ENCODE peak calls at places on chromosomes 13 and 19, in seven cellular contexts. One of them, this sample, is unnamed. For H4K20me1, the result is how much of the 10 kb centered on the place peaks cover.

GRCh38 chr13:40370662-40371061 is 295.8 kb downstream of the FOXO1 start:
- DNase-seq in DND-41: no peak
- DNase-seq in fibroblast of lung: no peak
- DNase-seq in H1: no peak
- DNase-seq in K562: no peak
- DNase-seq in neural progenitor cell: no peak
- DNase-seq in hepatocyte: no peak
- DNase-seq in this sample: no peak

GRCh38 chr19:39208175-39208795 is 4.2 kb upstream of the SYCN start:
- DNase-seq in DND-41: no peak
- DNase-seq in fibroblast of lung: no peak
- DNase-seq in H1: no peak
- DNase-seq in K562: no peak
- DNase-seq in neural progenitor cell: no peak
- DNase-seq in hepatocyte: no peak
- DNase-seq in this sample: no peak

GRCh38 chr19:39474139-39474620 is 6.5 kb upstream of the TIMM50 start:
- DNase-seq in DND-41: peak
- DNase-seq in fibroblast of lung: peak
- DNase-seq in H1: no peak
- DNase-seq in K562: peak
- DNase-seq in neural progenitor cell: peak
- DNase-seq in hepatocyte: peak
- DNase-seq in this sample: peak

GRCh38 chr19:3443840-3444694 is 36.3 kb downstream of the SMIM24 start:
- DNase-seq in DND-41: no peak
- DNase-seq in fibroblast of lung: peak
- DNase-seq in H1: no peak
- DNase-seq in K562: no peak
- DNase-seq in neural progenitor cell: peak
- DNase-seq in hepatocyte: peak
- DNase-seq in this sample: peak

GRCh38 chr19:17847538-17848366 is at the start of gene JAK3:
- DNase-seq in DND-41: peak
- DNase-seq in fibroblast of lung: peak
- DNase-seq in H1: peak
- DNase-seq in K562: peak
- DNase-seq in neural progenitor cell: peak
- DNase-seq in hepatocyte: peak
- DNase-seq in this sample: peak

GRCh38 chr19:39238209-39238608 is 6.6 kb downstream of the IFNL3 start:
- DNase-seq in DND-41: no peak
- DNase-seq in fibroblast of lung: no peak
- DNase-seq in H1: no peak
- DNase-seq in K562: no peak
- DNase-seq in neural progenitor cell: no peak
- DNase-seq in hepatocyte: no peak
- DNase-seq in this sample: no peak

GRCh38 chr19:16799740-16800139 is 29.5 kb upstream of the SIN3B start:
- DNase-seq in DND-41: no peak
- DNase-seq in fibroblast of lung: no peak
- DNase-seq in H1: no peak
- DNase-seq in K562: no peak
- DNase-seq in neural progenitor cell: no peak
- DNase-seq in hepatocyte: no peak
- DNase-seq in this sample: no peak

GRCh38 chr13:61727714-61728275 is 312.1 kb upstream of the PCDH20 start:
- DNase-seq in DND-41: no peak
- DNase-seq in fibroblast of lung: peak
- DNase-seq in H1: no peak
- DNase-seq in K562: no peak
- DNase-seq in neural progenitor cell: no peak
- DNase-seq in hepatocyte: no peak
- DNase-seq in this sample: no peak

GRCh38 chr19:44661904-44662303 is 9.4 kb upstream of the CEACAM19 start:
- DNase-seq in DND-41: no peak
- DNase-seq in fibroblast of lung: no peak
- DNase-seq in H1: no peak
- DNase-seq in K562: no peak
- DNase-seq in neural progenitor cell: no peak
- DNase-seq in hepatocyte: no peak
- DNase-seq in this sample: no peak

GRCh38 chr13:91024157-91024792 is 323.2 kb upstream of the MIR17HG start:
- DNase-seq in DND-41: no peak
- DNase-seq in fibroblast of lung: no peak
- DNase-seq in H1: no peak
- DNase-seq in K562: no peak
- DNase-seq in neural progenitor cell: no peak
- DNase-seq in hepatocyte: no peak
- DNase-seq in this sample: no peak

GRCh38 chr19:29666634-29667389 is 1.6 kb downstream of the PLEKHF1 start:
- DNase-seq in DND-41: peak
- DNase-seq in fibroblast of lung: peak
- DNase-seq in H1: no peak
- DNase-seq in K562: peak
- DNase-seq in neural progenitor cell: peak
- DNase-seq in hepatocyte: peak
- DNase-seq in this sample: peak

GRCh38 chr13:46761174-46761573 is 35.8 kb downstream of the ESD start:
- DNase-seq in DND-41: no peak
- DNase-seq in fibroblast of lung: no peak
- DNase-seq in H1: no peak
- DNase-seq in K562: no peak
- DNase-seq in neural progenitor cell: no peak
- DNase-seq in hepatocyte: no peak
- DNase-seq in this sample: no peak

GRCh38 chr13:42401376-42401775 is 129.4 kb downstream of the AKAP11 start:
- DNase-seq in DND-41: no peak
- DNase-seq in fibroblast of lung: no peak
- DNase-seq in H1: no peak
- DNase-seq in K562: no peak
- DNase-seq in neural progenitor cell: no peak
- DNase-seq in hepatocyte: no peak
- DNase-seq in this sample: no peak

GRCh38 chr13:109389892-109390345 is 396.5 kb downstream of the IRS2 start:
- DNase-seq in DND-41: no peak
- DNase-seq in fibroblast of lung: peak
- DNase-seq in H1: no peak
- DNase-seq in K562: no peak
- DNase-seq in neural progenitor cell: no peak
- DNase-seq in hepatocyte: no peak
- DNase-seq in this sample: no peak

GRCh38 chr19:42284641-42285341 is 15.7 kb downstream of the CIC start:
- DNase-seq in DND-41: peak
- DNase-seq in fibroblast of lung: no peak
- DNase-seq in H1: no peak
- DNase-seq in K562: no peak
- DNase-seq in neural progenitor cell: peak
- DNase-seq in hepatocyte: peak
- DNase-seq in this sample: peak

GRCh38 chr13:99505814-99506269 is 4.6 kb downstream of the TM9SF2 start:
- DNase-seq in DND-41: no peak
- DNase-seq in fibroblast of lung: peak
- DNase-seq in H1: no peak
- DNase-seq in K562: no peak
- DNase-seq in neural progenitor cell: no peak
- DNase-seq in hepatocyte: no peak
- DNase-seq in this sample: no peak

GRCh38 chr13:99501952-99502310 is 659 bp downstream of the TM9SF2 start:
- DNase-seq in DND-41: peak
- DNase-seq in fibroblast of lung: peak
- DNase-seq in H1: no peak
- DNase-seq in K562: no peak
- DNase-seq in neural progenitor cell: no peak
- DNase-seq in hepatocyte: peak
- DNase-seq in this sample: no peak

GRCh38 chr13:99509477-99509876 is 8.2 kb downstream of the TM9SF2 start:
- DNase-seq in DND-41: no peak
- DNase-seq in fibroblast of lung: no peak
- DNase-seq in H1: no peak
- DNase-seq in K562: no peak
- DNase-seq in neural progenitor cell: no peak
- DNase-seq in hepatocyte: no peak
- DNase-seq in this sample: no peak

GRCh38 chr13:99506632-99507031 is 5.4 kb downstream of the TM9SF2 start:
- DNase-seq in DND-41: no peak
- DNase-seq in fibroblast of lung: no peak
- DNase-seq in H1: no peak
- DNase-seq in K562: no peak
- DNase-seq in neural progenitor cell: no peak
- DNase-seq in hepatocyte: no peak
- DNase-seq in this sample: no peak

GRCh38 chr13:99507054-99507453 is 5.8 kb downstream of the TM9SF2 start:
- DNase-seq in DND-41: no peak
- DNase-seq in fibroblast of lung: no peak
- DNase-seq in H1: no peak
- DNase-seq in K562: no peak
- DNase-seq in neural progenitor cell: no peak
- DNase-seq in hepatocyte: no peak
- DNase-seq in this sample: no peak
- H4K20me1 ChIP-seq in DND-41: under half
- H4K20me1 ChIP-seq in fibroblast of lung: under half
- H4K20me1 ChIP-seq in H1: under half
- H4K20me1 ChIP-seq in K562: under half
- H4K20me1 ChIP-seq in neural progenitor cell: under half
- H4K20me1 ChIP-seq in hepatocyte: half or more
- H4K20me1 ChIP-seq in this sample: under half

DNA sequence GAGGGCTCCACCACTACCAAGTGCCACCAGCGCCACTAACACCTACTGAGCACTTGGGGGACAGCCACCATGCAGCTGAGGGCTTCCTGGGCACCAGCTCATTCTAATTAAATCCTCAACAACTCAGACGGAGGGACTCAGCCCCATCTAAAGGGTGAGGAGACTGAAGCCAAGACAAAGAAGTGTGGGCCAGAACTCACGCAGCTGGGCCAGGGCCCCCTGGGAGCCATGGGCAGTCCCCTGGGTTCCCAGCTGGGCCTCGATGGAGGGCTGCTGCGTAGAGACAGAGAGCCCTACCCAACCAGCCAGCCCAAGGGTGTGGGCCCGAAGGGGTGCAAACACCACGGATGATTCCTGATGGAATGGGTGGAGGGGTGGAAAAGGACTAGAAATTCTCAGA is 12.8 kb upstream of the PRKD2 start:
- DNase-seq in DND-41: no peak
- DNase-seq in fibroblast of lung: no peak
- DNase-seq in H1: no peak
- DNase-seq in K562: no peak
- DNase-seq in neural progenitor cell: no peak
- DNase-seq in hepatocyte: no peak
- DNase-seq in this sample: no peak
- H4K20me1 ChIP-seq in DND-41: half or more
- H4K20me1 ChIP-seq in fibroblast of lung: under half
- H4K20me1 ChIP-seq in H1: half or more
- H4K20me1 ChIP-seq in K562: under half
- H4K20me1 ChIP-seq in neural progenitor cell: half or more
- H4K20me1 ChIP-seq in hepatocyte: under half
- H4K20me1 ChIP-seq in this sample: under half

DNA sequence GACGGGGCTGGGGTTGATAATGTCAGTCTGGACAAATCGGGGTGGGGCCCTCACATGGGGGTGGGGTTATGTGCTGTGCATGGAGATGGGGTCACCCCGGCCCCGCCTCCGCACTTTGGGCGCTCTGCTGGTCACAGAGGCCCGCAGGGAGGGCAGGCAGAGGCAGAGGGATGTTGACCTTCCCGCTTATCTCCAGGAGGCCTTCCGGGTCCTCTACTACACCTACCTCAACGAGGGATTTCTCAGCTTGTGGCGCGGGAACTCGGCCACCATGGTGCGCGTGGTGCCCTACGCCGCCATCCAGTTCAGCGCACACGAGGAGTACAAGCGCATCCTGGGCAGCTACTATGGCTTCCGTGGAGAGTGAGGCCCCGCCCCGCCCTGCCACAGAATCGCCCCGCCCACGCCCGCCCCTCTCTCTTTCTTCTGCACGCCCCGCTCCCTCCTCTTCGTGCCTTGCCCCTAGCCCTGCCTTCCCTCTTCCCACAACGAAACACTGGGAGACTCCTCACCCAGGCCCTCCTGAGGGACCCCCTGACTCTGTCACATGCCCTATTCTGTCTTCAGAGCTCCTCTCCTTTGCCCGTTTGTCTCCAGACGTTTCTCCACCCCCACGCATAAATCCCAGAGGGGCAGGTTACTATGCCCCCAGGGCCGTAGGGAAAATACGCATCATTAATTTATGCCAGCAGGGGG is 32.8 kb downstream of the TMEM161A start:
- DNase-seq in DND-41: no peak
- DNase-seq in fibroblast of lung: peak
- DNase-seq in H1: no peak
- DNase-seq in K562: peak
- DNase-seq in neural progenitor cell: peak
- DNase-seq in hepatocyte: peak
- DNase-seq in this sample: peak
- H4K20me1 ChIP-seq in DND-41: under half
- H4K20me1 ChIP-seq in fibroblast of lung: under half
- H4K20me1 ChIP-seq in H1: under half
- H4K20me1 ChIP-seq in K562: under half
- H4K20me1 ChIP-seq in neural progenitor cell: under half
- H4K20me1 ChIP-seq in hepatocyte: under half
- H4K20me1 ChIP-seq in this sample: under half

GRCh38 chr13:66926851-66927524 is 303.1 kb downstream of the PCDH9 start:
- DNase-seq in DND-41: no peak
- DNase-seq in fibroblast of lung: peak
- DNase-seq in H1: no peak
- DNase-seq in K562: no peak
- DNase-seq in neural progenitor cell: no peak
- DNase-seq in hepatocyte: no peak
- DNase-seq in this sample: no peak

GRCh38 chr13:66922444-66922843 is 307.7 kb downstream of the PCDH9 start:
- DNase-seq in DND-41: no peak
- DNase-seq in fibroblast of lung: no peak
- DNase-seq in H1: no peak
- DNase-seq in K562: no peak
- DNase-seq in neural progenitor cell: no peak
- DNase-seq in hepatocyte: no peak
- DNase-seq in this sample: no peak

GRCh38 chr13:66933527-66933926 is 296.6 kb downstream of the PCDH9 start:
- DNase-seq in DND-41: no peak
- DNase-seq in fibroblast of lung: no peak
- DNase-seq in H1: no peak
- DNase-seq in K562: no peak
- DNase-seq in neural progenitor cell: no peak
- DNase-seq in hepatocyte: no peak
- DNase-seq in this sample: no peak

GRCh38 chr13:66926200-66926850 is 303.8 kb downstream of the PCDH9 start:
- DNase-seq in DND-41: no peak
- DNase-seq in fibroblast of lung: peak
- DNase-seq in H1: no peak
- DNase-seq in K562: no peak
- DNase-seq in neural progenitor cell: peak
- DNase-seq in hepatocyte: no peak
- DNase-seq in this sample: no peak

GRCh38 chr13:66927562-66927961 is 302.6 kb downstream of the PCDH9 start:
- DNase-seq in DND-41: no peak
- DNase-seq in fibroblast of lung: no peak
- DNase-seq in H1: no peak
- DNase-seq in K562: no peak
- DNase-seq in neural progenitor cell: peak
- DNase-seq in hepatocyte: no peak
- DNase-seq in this sample: no peak
- H4K20me1 ChIP-seq in DND-41: under half
- H4K20me1 ChIP-seq in fibroblast of lung: under half
- H4K20me1 ChIP-seq in H1: under half
- H4K20me1 ChIP-seq in K562: under half
- H4K20me1 ChIP-seq in neural progenitor cell: under half
- H4K20me1 ChIP-seq in hepatocyte: under half
- H4K20me1 ChIP-seq in this sample: under half

GRCh38 chr13:29573190-29573589 is 22.3 kb downstream of the SLC7A1 start:
- DNase-seq in DND-41: no peak
- DNase-seq in fibroblast of lung: peak
- DNase-seq in H1: no peak
- DNase-seq in K562: no peak
- DNase-seq in neural progenitor cell: no peak
- DNase-seq in hepatocyte: no peak
- DNase-seq in this sample: no peak
- H4K20me1 ChIP-seq in DND-41: half or more
- H4K20me1 ChIP-seq in fibroblast of lung: under half
- H4K20me1 ChIP-seq in H1: under half
- H4K20me1 ChIP-seq in K562: under half
- H4K20me1 ChIP-seq in neural progenitor cell: under half
- H4K20me1 ChIP-seq in hepatocyte: under half
- H4K20me1 ChIP-seq in this sample: under half

This sample was measured in H9.